ENCODE peak calls at places on chromosomes 16 and 17, in nine cellular contexts. Q is mucosa of descending colon, K is fibroblast of lung, T is body of pancreas, D is Panc1, V is choroid plexus epithelial cell, P is ovary, W is neural progenitor cell, R is lower lobe of right lung. A is an unnamed sample.
A peak's percentile ranks its signal among the peaks of the same experiment; 100 is the strongest.

GRCh38 chr16:49855280-49855821 is 561 bp downstream of the ZNF423 start:
- DNase-seq in Q (peak; percentile 87), K (peak; percentile 78), T (peak; percentile 90), D (no peak), V (peak; percentile 82), P (peak; percentile 89), W (peak; percentile 96), R (peak; percentile 86), A (peak; percentile 67)

GRCh38 chr17:565506-565905 is 149.1 kb downstream of the VPS53 start:
- DNase-seq in Q (no peak), K (no peak), T (no peak), D (no peak), V (peak; percentile 6), P (no peak), W (no peak), R (no peak), A (no peak)

GRCh38 chr17:21286066-21286770 is 1.7 kb downstream of the MAP2K3 start:
- DNase-seq in Q (peak; percentile 88), K (peak; percentile 99), T (peak; percentile 95), D (peak; percentile 50), V (peak; percentile 99), P (peak; percentile 92), W (peak; percentile 45), R (peak; percentile 95), A (peak; percentile 98)

GRCh38 chr16:73214825-73215481 is 167.0 kb upstream of the ZFHX3 start:
- DNase-seq in Q (no peak), K (peak; percentile 98), T (no peak), D (no peak), V (no peak), P (no peak), W (no peak), R (no peak), A (peak; percentile 100)

GRCh38 chr17:51298508-51299371 is 38.4 kb downstream of the UTP18 start:
- DNase-seq in Q (no peak), K (peak; percentile 32), T (peak; percentile 11), D (peak; percentile 18), V (peak; percentile 75), P (no peak), W (peak; percentile 67), R (no peak), A (peak; percentile 56)

GRCh38 chr17:43125967-43126910 is 1.1 kb upstream of the BRCA1 start:
- DNase-seq in Q (no peak), K (no peak), T (no peak), D (no peak), V (no peak), P (no peak), W (peak; percentile 18), R (no peak), A (no peak)

GRCh38 chr16:3960049-3960809 is 79.7 kb upstream of the CREBBP start:
- DNase-seq in Q (peak; percentile 42), K (no peak), T (no peak), D (no peak), V (no peak), P (no peak), W (peak; percentile 26), R (no peak), A (no peak)

GRCh38 chr16:84514874-84515835 is 10.7 kb upstream of the MEAK7 start:
- DNase-seq in Q (peak; percentile 55), K (no peak), T (no peak), D (no peak), V (no peak), P (no peak), W (peak; percentile 50), R (peak; percentile 73), A (no peak)

GRCh38 chr17:29619251-29619650 is 3.5 kb downstream of the CORO6 start:
- DNase-seq in Q (no peak), K (peak; percentile 24), T (no peak), D (no peak), V (peak; percentile 59), P (no peak), W (peak; percentile 57), R (no peak), A (peak; percentile 37)

GRCh38 chr16:72924918-72925630 is 122.9 kb downstream of the ZFHX3 start:
- DNase-seq in Q (no peak), K (no peak), T (peak; percentile 76), D (no peak), V (no peak), P (no peak), W (no peak), R (no peak), A (no peak)

GRCh38 chr17:62910277-62910676 is 55.8 kb upstream of the TANC2 start:
- DNase-seq in Q (no peak), K (no peak), T (no peak), D (no peak), V (no peak), P (no peak), W (peak; percentile 49), R (no peak), A (no peak)

GRCh38 chr17:41483991-41484826 is 3.3 kb upstream of the KRT35 start:
- DNase-seq in Q (no peak), K (no peak), T (no peak), D (no peak), V (no peak), P (no peak), W (no peak), R (no peak), A (no peak)

GRCh38 chr16:50928065-50928464 is 186.2 kb downstream of the CYLD start:
- DNase-seq in Q (no peak), K (no peak), T (no peak), D (no peak), V (no peak), P (no peak), W (no peak), R (peak; percentile 73), A (no peak)

GRCh38 chr16:60142991-60143705 is 1409.0 kb upstream of the GOT2 start:
- DNase-seq in Q (no peak), K (peak; percentile 68), T (no peak), D (no peak), V (peak; percentile 47), P (no peak), W (no peak), R (no peak), A (peak; percentile 41)

GRCh38 chr17:80673152-80673920 is 128.7 kb downstream of the RPTOR start:
- DNase-seq in Q (no peak), K (peak; percentile 62), T (no peak), D (no peak), V (peak; percentile 70), P (no peak), W (no peak), R (no peak), A (no peak)
- H3K4me3 ChIP-seq in Q (no peak overlapping the region), K (no peak overlapping the region), T (no peak overlapping the region), D (no peak overlapping the region), V (no peak overlapping the region), P (no peak overlapping the region), W (no peak overlapping the region), R (no peak overlapping the region), A (no peak overlapping the region)

DNA sequence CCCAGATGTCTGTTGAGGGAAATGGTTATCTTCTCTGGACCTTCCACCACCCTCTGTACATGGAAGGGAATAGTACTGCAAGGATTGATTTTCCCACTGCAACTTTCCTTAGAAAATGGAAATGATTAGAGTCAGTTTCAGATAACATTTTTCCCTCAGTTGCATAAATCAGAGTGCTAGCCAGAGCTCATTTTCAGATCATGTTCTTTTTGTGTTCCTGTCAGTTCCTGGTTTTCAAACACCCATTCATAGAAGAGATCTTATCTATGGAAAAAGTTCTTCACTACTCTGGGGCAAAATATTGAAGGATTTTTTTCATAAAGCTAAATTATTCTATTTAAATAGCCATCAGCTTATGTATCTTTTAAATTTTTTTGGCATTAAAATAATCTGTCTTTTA is 11.7 kb upstream of the COX10 start:
- DNase-seq in Q (no peak), K (peak; percentile 52), T (no peak), D (no peak), V (no peak), P (no peak), W (no peak), R (no peak), A (peak; percentile 32)
- TF ChIP-seq CTCF in Q (no peak), K (no peak), T (no peak), D (no peak), V (no peak), P (no peak), W (no peak), R (no peak), A (no peak)

GRCh38 chr17:64016974-64017373 is 3.5 kb downstream of the ICAM2 start:
- DNase-seq in Q (no peak), K (no peak), T (no peak), D (no peak), V (no peak), P (no peak), W (no peak), R (no peak), A (no peak)

GRCh38 chr17:64022631-64023063 is 2.2 kb upstream of the ICAM2 start:
- DNase-seq in Q (no peak), K (no peak), T (peak; percentile 45), D (no peak), V (no peak), P (no peak), W (no peak), R (no peak), A (no peak)

GRCh38 chr17:64019486-64020067 is 856 bp downstream of the ICAM2 start:
- DNase-seq in Q (no peak), K (no peak), T (no peak), D (no peak), V (no peak), P (no peak), W (no peak), R (no peak), A (no peak)

GRCh38 chr17:64017381-64017980 is 3.0 kb downstream of the ICAM2 start:
- DNase-seq in Q (no peak), K (no peak), T (no peak), D (no peak), V (no peak), P (no peak), W (no peak), R (no peak), A (no peak)

DNA sequence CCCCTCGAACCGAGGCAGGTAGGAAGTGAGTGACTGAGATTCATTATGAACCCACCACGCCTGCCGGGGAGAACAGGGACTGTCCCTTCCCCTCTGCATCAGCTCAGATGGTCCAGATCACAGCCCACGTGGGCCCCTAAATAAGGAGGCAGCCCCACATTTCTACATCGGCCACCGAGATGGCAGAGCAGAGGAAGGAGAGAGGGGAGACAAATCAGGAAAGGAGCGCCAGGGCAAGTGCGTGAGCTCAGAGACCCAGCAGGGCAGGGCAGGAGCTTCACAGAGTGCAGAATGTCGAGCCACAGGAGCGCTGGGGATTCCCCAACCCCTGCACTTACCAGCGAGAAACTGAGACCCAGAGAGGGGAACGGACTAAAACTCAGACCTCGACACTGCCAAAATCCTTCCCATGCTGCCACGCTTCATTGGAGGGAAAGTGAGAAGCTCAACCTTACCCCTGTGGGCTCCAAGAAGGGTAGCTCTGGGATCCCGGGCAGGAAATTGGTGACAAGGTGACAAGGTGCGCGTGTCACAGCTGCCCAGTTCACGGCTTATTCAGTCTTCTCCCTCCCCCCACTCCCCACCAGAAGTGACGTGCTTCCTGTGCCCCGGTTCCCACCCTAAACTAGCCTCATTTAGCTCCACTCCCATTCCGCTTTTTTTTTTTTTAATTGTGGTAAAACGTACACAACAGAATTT is at the start of gene ICAM2:
- DNase-seq in Q (peak; percentile 81), K (no peak), T (peak; percentile 62), D (no peak), V (no peak), P (peak; percentile 57), W (no peak), R (peak; percentile 81), A (no peak)
- H3K4me3 ChIP-seq in Q (peak within 1 kb of the TSS; percentile 6), K (no peak within 1 kb of the TSS), T (peak within 1 kb of the TSS; percentile 0), D (no peak within 1 kb of the TSS), V (no peak within 1 kb of the TSS), P (peak within 1 kb of the TSS; percentile 22), W (no peak within 1 kb of the TSS), R (peak within 1 kb of the TSS; percentile 64), A (no peak within 1 kb of the TSS)

GRCh38 chr16:24499193-24499814 is 40.1 kb upstream of the RBBP6 start:
- DNase-seq in Q (peak; percentile 50), K (no peak), T (peak; percentile 20), D (no peak), V (peak; percentile 57), P (no peak), W (peak; percentile 79), R (no peak), A (peak; percentile 16)
- TF ChIP-seq CTCF in Q (no peak), K (peak; percentile 41), T (peak; percentile 28), D (peak; percentile 80), V (peak; percentile 67), P (no peak), W (peak; percentile 82), R (no peak), A (peak; percentile 46)